ENCODE peak calls at places on chromosomes 4 and X, in eight cellular contexts. J, V, R, C, W, U, F and I are unnamed samples.

GRCh38 chrX:115388879-115389278 is 99.4 kb downstream of the LUZP4 start:
- DNase-seq in W (no peak), R (no peak), V (peak), F (peak), C (peak), J (no peak), U (no peak), I (no peak)

GRCh38 chrX:107672955-107673378 is 44.7 kb downstream of the PRPS1 start:
- DNase-seq in R (peak), J (peak), V (peak), C (peak), F (peak), U (peak), W (peak), I (peak)

GRCh38 chrX:98338544-98338943 is 1454.8 kb downstream of the RPA4 start:
- DNase-seq in R (no peak), U (no peak), F (no peak), V (no peak), C (no peak), J (peak), W (no peak), I (no peak)

GRCh38 chr4:69855822-69856221 is 4.1 kb downstream of the SULT1E1 start:
- DNase-seq in C (no peak), J (no peak), R (no peak), F (no peak), U (no peak), V (no peak), W (no peak), I (no peak)

GRCh38 chrX:109847257-109848187 is 114.5 kb upstream of the ACSL4 start:
- DNase-seq in W (peak), V (peak), U (no peak), C (peak), F (peak), R (no peak), J (peak), I (no peak)

GRCh38 chrX:39335447-39336235 is 534.4 kb downstream of the MID1IP1 start:
- DNase-seq in U (no peak), J (no peak), R (no peak), C (no peak), V (no peak), F (no peak), W (peak), I (no peak)

GRCh38 chr4:100875296-100876040 is 357.6 kb upstream of the EMCN start:
- DNase-seq in R (no peak), V (no peak), W (no peak), U (no peak), C (no peak), J (no peak), F (no peak), I (no peak)

GRCh38 chrX:39633293-39633692 is 464.5 kb downstream of the BCOR start:
- DNase-seq in J (peak), U (no peak), R (no peak), V (peak), W (no peak), F (peak), C (peak), I (no peak)

GRCh38 chr4:186348433-186348832 is 82.4 kb downstream of the F11 start:
- DNase-seq in V (no peak), U (no peak), J (no peak), R (peak), F (no peak), C (no peak), W (peak), I (no peak)

GRCh38 chr4:10015140-10015753 is 6.0 kb downstream of the SLC2A9 start:
- DNase-seq in R (no peak), J (peak), F (peak), W (peak), U (peak), C (peak), V (peak), I (peak)

GRCh38 chr4:137156054-137156453 is 376.2 kb downstream of the PCDH18 start:
- DNase-seq in F (peak), J (peak), V (peak), C (peak), W (no peak), R (no peak), U (no peak), I (no peak)

GRCh38 chrX:31112226-31112999 is 40.6 kb upstream of the FTHL17 start:
- DNase-seq in V (no peak), C (no peak), J (no peak), U (no peak), F (no peak), W (no peak), R (no peak), I (no peak)

GRCh38 chr4:154471924-154472323 is 19.7 kb downstream of the DCHS2 start:
- DNase-seq in F (no peak), C (no peak), U (no peak), V (no peak), R (no peak), J (peak), W (no peak), I (no peak)

GRCh38 chr4:184165291-184165690 is 52.4 kb downstream of the ENPP6 start:
- DNase-seq in J (no peak), U (no peak), F (no peak), W (no peak), C (peak), V (no peak), R (no peak), I (no peak)

GRCh38 chrX:88437563-88437962 is 309.5 kb upstream of the CPXCR1 start:
- DNase-seq in U (no peak), J (no peak), C (no peak), F (no peak), R (no peak), V (no peak), W (no peak), I (no peak)

GRCh38 chr4:61489927-61490326 is 289.8 kb downstream of the ADGRL3 start:
- DNase-seq in R (no peak), V (no peak), J (no peak), U (no peak), W (no peak), F (no peak), C (peak), I (no peak)

GRCh38 chr4:150056569-150056968 is 21.7 kb upstream of the DCLK2 start:
- DNase-seq in U (no peak), R (no peak), C (no peak), V (peak), F (peak), J (peak), W (no peak), I (no peak)

GRCh38 chrX:110215411-110215810 is 102.5 kb downstream of the AMMECR1 start:
- DNase-seq in V (no peak), W (no peak), U (no peak), R (no peak), C (no peak), J (no peak), F (peak), I (no peak)

GRCh38 chrX:143455045-143455444 is 62.2 kb downstream of the SPANXN3 start:
- DNase-seq in W (no peak), J (no peak), C (peak), R (no peak), V (peak), U (no peak), F (no peak), I (no peak)

GRCh38 chr4:98383431-98384106 is 122.4 kb downstream of the RAP1GDS1 start:
- DNase-seq in R (no peak), F (no peak), V (no peak), W (no peak), J (no peak), U (no peak), C (no peak), I (no peak)

GRCh38 chr4:20960291-20960690 is 260.0 kb downstream of the PACRGL start:
- DNase-seq in F (no peak), U (no peak), C (no peak), R (no peak), V (no peak), J (no peak), W (no peak), I (no peak)

DNA sequence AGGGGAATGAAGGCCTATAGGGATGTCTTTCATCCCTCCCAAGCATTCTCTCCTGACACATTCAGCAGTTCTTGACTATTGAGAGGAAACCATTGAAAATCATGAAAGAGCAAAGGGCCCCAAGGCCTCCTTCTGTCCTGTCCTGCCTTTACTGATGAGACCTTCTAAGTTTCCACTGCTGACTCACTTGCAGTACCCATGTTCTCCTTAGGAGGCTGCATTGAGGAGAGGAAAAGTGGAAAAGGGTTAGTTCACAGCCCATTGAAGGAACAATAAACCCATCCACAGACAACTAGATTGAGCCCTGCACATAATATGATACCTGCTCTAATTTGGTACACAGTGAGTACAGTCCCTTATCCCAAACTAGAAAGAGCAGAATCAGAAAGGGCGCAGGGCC is 115.1 kb upstream of the PNPLA4 start:
- DNase-seq in W (no peak), C (peak), F (no peak), U (no peak), R (no peak), V (no peak), J (no peak), I (no peak)
- TF ChIP-seq CTCF in W (no peak), C (peak), F (peak), U (no peak), R (no peak), V (no peak), J (no peak), I (peak)

GRCh38 chrX:24151513-24151912 is 2.0 kb downstream of the ZFX start:
- DNase-seq in F (no peak), U (no peak), W (no peak), C (no peak), J (no peak), V (no peak), R (no peak), I (no peak)

GRCh38 chrX:24148118-24148517 is 1.4 kb upstream of the ZFX start:
- DNase-seq in W (no peak), R (no peak), C (peak), F (no peak), J (no peak), U (no peak), V (no peak), I (no peak)

GRCh38 chrX:24148535-24149345 is 789 bp upstream of the ZFX start:
- DNase-seq in U (peak), R (peak), C (peak), J (peak), W (peak), V (peak), F (peak), I (no peak)

GRCh38 chrX:24149346-24150050 is at the start of gene ZFX:
- DNase-seq in V (peak), J (peak), R (peak), U (peak), C (peak), W (peak), F (peak), I (peak)

GRCh38 chrX:24150051-24150790 is 692 bp downstream of the ZFX start:
- DNase-seq in F (peak), R (peak), U (peak), W (peak), J (peak), C (peak), V (peak), I (peak)
- TF ChIP-seq CTCF in F (peak), R (peak), U (peak), W (peak), J (no peak), C (peak), V (no peak), I (peak)

GRCh38 chrX:26848511-26848910 is 614.6 kb downstream of the PPP4R3C start:
- DNase-seq in R (no peak), C (peak), U (no peak), W (no peak), J (no peak), V (peak), F (no peak), I (no peak)

GRCh38 chrX:26851981-26852380 is 611.2 kb downstream of the PPP4R3C start:
- DNase-seq in V (peak), W (no peak), R (no peak), U (no peak), C (peak), J (peak), F (peak), I (no peak)
- TF ChIP-seq CTCF in V (no peak), W (no peak), R (no peak), U (no peak), C (peak), J (no peak), F (peak), I (no peak)

DNA sequence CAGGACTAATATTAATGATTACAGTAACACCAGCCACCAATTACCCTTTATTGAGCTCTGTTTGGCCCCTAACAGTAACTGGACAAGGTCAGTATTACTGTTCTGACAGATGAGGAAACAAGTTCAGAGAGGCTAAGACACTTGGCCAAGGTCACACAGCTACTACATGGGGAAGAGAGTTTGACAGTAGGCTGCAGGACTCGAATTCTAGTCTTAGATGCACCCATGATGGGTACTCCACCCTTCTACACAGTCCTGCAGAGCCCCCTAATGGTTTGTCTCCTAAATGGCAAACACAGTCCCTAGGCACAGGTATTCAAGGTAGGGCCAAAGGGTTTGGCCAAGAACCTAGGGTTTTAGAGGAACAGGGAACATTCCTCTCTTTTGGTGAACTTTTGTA is 93.9 kb downstream of the NSUN7 start:
- DNase-seq in F (no peak), C (no peak), U (no peak), J (no peak), W (no peak), V (no peak), R (no peak), I (no peak)
- TF ChIP-seq CTCF in F (peak), C (peak), U (no peak), J (peak), W (peak), V (no peak), R (no peak), I (no peak)

GRCh38 chrX:153669174-153669890 is 4.3 kb downstream of the PNCK start:
- DNase-seq in U (no peak), F (no peak), J (peak), R (no peak), W (no peak), V (peak), C (peak), I (peak)

GRCh38 chrX:153669901-153670731 is 3.5 kb downstream of the PNCK start:
- DNase-seq in V (no peak), U (no peak), J (no peak), F (no peak), W (no peak), C (no peak), R (no peak), I (no peak)

GRCh38 chrX:153667281-153667831 is 6.3 kb downstream of the PNCK start:
- DNase-seq in J (no peak), R (no peak), V (no peak), C (no peak), W (no peak), F (no peak), U (no peak), I (no peak)

GRCh38 chrX:153667931-153668396 is 5.6 kb downstream of the PNCK start:
- DNase-seq in C (peak), W (peak), V (peak), F (peak), R (peak), U (peak), J (peak), I (peak)

GRCh38 chrX:153668423-153669173 is 5.0 kb downstream of the PNCK start:
- DNase-seq in R (no peak), C (no peak), J (no peak), W (no peak), V (no peak), U (no peak), F (no peak), I (no peak)
- TF ChIP-seq CTCF in R (no peak), C (no peak), J (no peak), W (no peak), V (no peak), U (no peak), F (no peak), I (no peak)